ENCODE peak calls at places on chromosome 21, in six cellular contexts. Q, O, J, P, X and Y are unnamed samples.

GRCh38 chr21:26072891-26073615 is 97.5 kb downstream of the APP start:
- DNase-seq in X (no peak), P (no peak), J (no peak), Q (no peak), O (no peak), Y (no peak)

GRCh38 chr21:32712043-32712442 is 15.8 kb downstream of the SYNJ1 start:
- DNase-seq in X (no peak), P (no peak), Q (no peak), J (peak; percentile 77), O (peak; percentile 20), Y (no peak)

GRCh38 chr21:46188226-46189212 is 4.3 kb upstream of the SPATC1L start:
- DNase-seq in Q (peak; percentile 92), X (no peak), J (peak; percentile 48), P (no peak), O (no peak), Y (peak; percentile 36)

GRCh38 chr21:43211085-43212071 is 42.6 kb downstream of the CRYAA start:
- DNase-seq in J (peak; percentile 83), O (peak; percentile 79), X (no peak), Q (no peak), P (peak; percentile 92), Y (no peak)

GRCh38 chr21:42366292-42367010 is at the start of gene TFF1:
- DNase-seq in P (peak; percentile 79), O (peak; percentile 66), Q (peak; percentile 21), X (no peak), J (peak; percentile 73), Y (no peak)

GRCh38 chr21:32710987-32711386 is 16.8 kb downstream of the SYNJ1 start:
- DNase-seq in P (no peak), J (no peak), O (no peak), Q (no peak), X (no peak), Y (no peak)

GRCh38 chr21:42406846-42407245 is 3.1 kb downstream of the UBASH3A start:
- DNase-seq in P (no peak), X (no peak), J (no peak), Q (no peak), O (no peak), Y (no peak)

GRCh38 chr21:17391811-17392340 is 121.0 kb upstream of the CXADR start:
- DNase-seq in J (no peak), O (no peak), Q (no peak), X (no peak), P (no peak), Y (no peak)

GRCh38 chr21:35547946-35548774 is 499.1 kb upstream of the RUNX1 start:
- DNase-seq in P (no peak), Q (peak; percentile 84), X (no peak), O (no peak), J (no peak), Y (peak; percentile 73)

GRCh38 chr21:17454315-17455027 is 58.4 kb upstream of the CXADR start:
- DNase-seq in P (no peak), X (no peak), J (no peak), Q (peak; percentile 73), O (no peak), Y (peak; percentile 69)

GRCh38 chr21:35764586-35764985 is 295.7 kb downstream of the SETD4 start:
- DNase-seq in Q (no peak), J (no peak), X (no peak), O (no peak), P (no peak), Y (no peak)

DNA sequence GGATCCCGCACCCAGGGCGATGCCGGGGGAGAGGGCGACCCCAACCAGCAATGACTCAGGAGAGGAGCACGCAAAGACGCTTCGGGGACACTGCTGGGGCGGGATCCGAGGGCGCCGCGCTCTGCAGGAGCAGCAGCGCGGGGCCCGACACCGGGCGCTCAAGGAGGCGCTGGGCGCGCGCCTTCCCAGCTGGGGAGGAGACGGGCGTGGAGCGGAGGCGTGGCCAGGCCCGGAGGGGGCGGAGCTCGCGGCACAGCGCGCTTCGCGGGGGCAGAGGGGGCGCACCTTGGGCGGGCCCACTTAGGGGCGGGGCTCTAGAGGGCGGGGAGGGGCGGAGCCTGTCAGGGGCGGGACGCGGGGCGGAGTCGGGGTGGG is 369 bp downstream of the SUMO3 start:
- DNase-seq in X (peak; percentile 48), O (peak; percentile 96), P (peak; percentile 94), Q (peak; percentile 96), J (peak; percentile 95), Y (peak; percentile 98)
- TF ChIP-seq POLR2A in X (no peak), O (no peak), P (no peak), Q (no peak), J (no peak), Y (no peak)

GRCh38 chr21:15063821-15064575 is 802 bp downstream of the NRIP1 start:
- DNase-seq in Q (peak; percentile 49), X (no peak), O (peak; percentile 41), P (peak; percentile 65), J (peak; percentile 73), Y (peak; percentile 68)
- TF ChIP-seq POLR2A in Q (no peak), X (no peak), O (no peak), P (no peak), J (no peak), Y (no peak)

DNA sequence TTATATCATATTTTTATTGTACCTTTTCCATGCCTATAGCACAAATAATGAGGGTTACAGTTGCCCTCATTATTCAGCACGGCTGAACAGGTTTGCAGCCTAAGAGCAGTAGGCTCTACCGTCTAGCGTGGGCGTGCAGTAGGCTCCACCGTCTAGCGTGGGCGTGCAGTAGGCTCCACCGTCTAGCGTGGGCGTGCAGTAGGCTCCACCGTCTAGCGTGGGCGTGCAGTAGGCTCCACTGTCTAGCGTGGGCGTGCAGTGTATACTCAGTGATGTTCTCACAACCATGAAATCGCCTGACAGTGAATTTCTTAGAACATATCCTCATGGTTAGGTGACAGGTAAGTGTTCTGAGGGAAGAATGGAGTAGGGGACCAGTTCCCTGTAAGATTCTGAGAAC is 84.9 kb downstream of the DYRK1A start:
- DNase-seq in X (no peak), O (no peak), Q (peak; percentile 42), J (no peak), P (no peak), Y (no peak)
- TF ChIP-seq POLR2A in X (no peak), O (no peak), Q (no peak), J (no peak), P (no peak), Y (no peak)

DNA sequence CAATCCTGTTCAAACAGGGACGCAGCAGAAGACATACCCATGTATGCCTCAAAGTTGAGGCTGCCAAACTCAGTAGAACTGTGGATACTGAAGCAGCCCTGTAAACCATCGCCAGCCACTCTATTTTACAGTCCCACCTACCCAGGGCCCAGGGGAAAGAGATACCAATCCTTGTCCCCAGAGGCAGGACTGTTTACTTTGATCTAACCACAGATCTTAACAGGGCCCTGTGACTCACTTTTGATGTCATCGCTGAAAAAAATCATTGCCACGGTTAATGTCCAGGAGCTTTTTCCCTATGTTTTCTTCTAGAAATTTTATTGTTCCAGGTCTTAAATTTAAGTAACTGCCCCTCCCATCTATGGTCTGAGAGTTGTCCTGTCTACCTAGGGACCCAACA is 538.4 kb upstream of the NCAM2 start:
- DNase-seq in X (no peak), J (no peak), O (no peak), Q (no peak), P (no peak), Y (no peak)
- TF ChIP-seq POLR2A in X (no peak), J (no peak), O (no peak), Q (no peak), P (no peak), Y (no peak)

DNA sequence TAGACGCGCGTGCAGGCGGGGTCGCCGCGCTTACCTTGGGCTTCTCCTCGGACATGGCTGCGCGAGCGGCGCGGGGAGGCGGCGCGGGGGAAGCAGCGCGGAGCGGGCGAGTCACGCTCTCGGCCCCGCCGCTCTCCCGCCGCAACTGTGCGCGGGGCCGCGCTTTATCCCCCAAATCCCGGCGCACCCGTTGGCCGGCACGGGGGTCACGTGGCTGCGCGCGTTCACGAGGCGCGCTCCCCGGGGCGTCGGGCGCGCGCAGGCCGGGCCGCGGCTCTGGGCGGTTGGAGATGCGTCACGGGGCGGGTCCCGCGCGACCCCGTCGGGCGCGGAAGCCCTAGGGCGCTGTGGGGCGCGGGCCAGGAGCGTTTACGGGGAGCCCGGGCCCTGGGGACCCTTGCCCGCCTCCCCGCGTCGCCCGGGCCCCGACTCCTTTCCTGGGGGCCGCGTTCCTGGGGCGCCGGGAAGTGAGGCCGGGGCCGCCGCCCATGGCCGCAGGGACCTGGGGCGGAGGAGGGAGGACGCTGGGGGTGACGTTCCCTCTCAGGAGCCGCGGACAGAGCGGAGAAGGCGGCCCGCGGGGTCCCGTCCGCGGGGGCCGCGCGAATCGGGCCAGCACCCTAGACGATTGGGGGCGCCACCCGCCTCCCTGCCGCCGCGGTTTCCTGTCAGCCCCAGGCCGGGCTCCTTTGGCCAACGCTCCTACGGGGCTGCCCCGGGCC is at the start of gene SUMO3:
- DNase-seq in Q (peak; percentile 93), O (peak; percentile 90), P (peak; percentile 86), X (no peak), J (peak; percentile 90), Y (peak; percentile 92)
- TF ChIP-seq POLR2A in Q (peak; percentile 83), O (peak; percentile 80), P (no peak), X (peak; percentile 95), J (peak; percentile 97), Y (peak; percentile 93)

GRCh38 chr21:39367783-39368182 is 18.9 kb upstream of the HMGN1 start:
- DNase-seq in X (no peak), P (no peak), O (no peak), Q (no peak), J (no peak), Y (no peak)
- TF ChIP-seq POLR2A in X (no peak), P (no peak), O (no peak), Q (no peak), J (no peak), Y (no peak)

GRCh38 chr21:28445081-28445830 is 547.4 kb downstream of the LTN1 start:
- DNase-seq in O (no peak), Q (no peak), J (no peak), P (no peak), X (no peak), Y (no peak)

GRCh38 chr21:28444567-28444966 is 548.1 kb downstream of the LTN1 start:
- DNase-seq in X (no peak), J (no peak), P (no peak), Q (no peak), O (no peak), Y (no peak)

GRCh38 chr21:28442624-28443023 is 550.1 kb downstream of the LTN1 start:
- DNase-seq in Q (no peak), X (no peak), J (no peak), O (no peak), P (no peak), Y (no peak)

GRCh38 chr21:28442085-28442484 is 550.6 kb downstream of the LTN1 start:
- DNase-seq in O (no peak), X (no peak), J (no peak), Q (no peak), P (no peak), Y (no peak)

DNA sequence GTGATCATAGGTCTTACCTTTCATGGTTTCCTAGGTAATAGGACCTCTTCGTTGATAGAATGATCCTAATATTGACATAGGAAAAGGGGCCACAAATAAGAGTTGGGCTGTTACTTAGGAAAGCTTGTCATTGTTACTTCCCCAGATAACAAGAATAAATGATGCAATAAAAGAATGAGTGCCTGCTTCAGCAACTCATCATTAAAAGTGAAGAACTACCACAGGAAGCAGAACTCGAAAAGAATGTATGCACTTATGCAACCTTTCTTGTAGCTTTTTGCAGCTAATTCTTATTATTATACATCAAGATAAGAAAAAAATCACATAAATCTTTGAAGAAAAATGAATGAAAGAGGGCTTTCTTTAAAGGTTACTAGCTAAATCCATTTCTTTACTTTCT is 548.5 kb downstream of the LTN1 start:
- DNase-seq in P (no peak), J (no peak), O (no peak), X (no peak), Q (no peak), Y (no peak)
- TF ChIP-seq POLR2A in P (no peak), J (no peak), O (no peak), X (no peak), Q (no peak), Y (no peak)

GRCh38 chr21:30695956-30696355 is 22.6 kb downstream of the KRTAP21-3 start:
- DNase-seq in P (no peak), X (no peak), Q (no peak), J (no peak), O (no peak), Y (no peak)
- TF ChIP-seq POLR2A in P (no peak), X (no peak), Q (no peak), J (no peak), O (no peak), Y (no peak)